ENCODE peak calls at places on chromosomes 4 and X, in six cellular contexts. L is A549, B is natural killer cell, C is GM23338, Y is fibroblast of lung, U is H7. I is an unnamed sample.

GRCh38 chr4:64643841-64644240 is 234.6 kb upstream of the TECRL start:
- DNase-seq in L (no peak), B (no peak), U (no peak), C (no peak), Y (no peak), I (no peak)

GRCh38 chr4:7827566-7827965 is 112.1 kb downstream of the AFAP1 start:
- DNase-seq in U (no peak), L (no peak), B (no peak), C (no peak), Y (no peak), I (no peak)

GRCh38 chr4:173852775-173853174 is 322.7 kb upstream of the HAND2 start:
- DNase-seq in C (no peak), B (no peak), Y (no peak), U (no peak), L (no peak), I (no peak)

GRCh38 chrX:68708503-68709290 is 61.2 kb downstream of the STARD8 start:
- DNase-seq in L (no peak), B (no peak), C (peak), Y (no peak), U (peak), I (no peak)

GRCh38 chr4:105014242-105015031 is 132.2 kb upstream of the TET2 start:
- DNase-seq in Y (no peak), L (no peak), C (no peak), U (no peak), B (no peak), I (no peak)

GRCh38 chrX:44314259-44314734 is 29.2 kb downstream of the EFHC2 start:
- DNase-seq in C (no peak), U (peak), L (no peak), Y (peak), B (no peak), I (peak)

GRCh38 chr4:173057442-173057841 is 111.2 kb upstream of the GALNT7 start:
- DNase-seq in L (no peak), U (no peak), B (no peak), Y (no peak), C (no peak), I (no peak)

GRCh38 chr4:108078024-108078733 is 88.5 kb downstream of the HADH start:
- DNase-seq in Y (no peak), C (no peak), U (no peak), B (no peak), L (no peak), I (no peak)

GRCh38 chr4:176788248-176788647 is 4.5 kb downstream of the VEGFC start:
- DNase-seq in U (no peak), L (no peak), B (no peak), C (no peak), Y (no peak), I (no peak)

GRCh38 chrX:143994206-143994605 is 110.3 kb downstream of the UBE2NL start:
- DNase-seq in L (no peak), C (no peak), Y (no peak), U (no peak), B (no peak), I (no peak)

GRCh38 chr4:98377626-98378025 is 116.4 kb downstream of the RAP1GDS1 start:
- DNase-seq in B (no peak), U (no peak), C (no peak), L (no peak), Y (peak), I (no peak)

GRCh38 chrX:866441-866990 is 235.9 kb downstream of the SHOX start:
- DNase-seq in C (no peak), U (no peak), Y (no peak), B (no peak), L (no peak), I (no peak)

GRCh38 chr4:148926861-148927260 is 484.6 kb upstream of the NR3C2 start:
- DNase-seq in U (no peak), Y (peak), B (no peak), C (no peak), L (no peak), I (no peak)

GRCh38 chr4:133839326-133839725 is 362.3 kb downstream of the PABPC4L start:
- DNase-seq in Y (peak), U (no peak), B (no peak), L (no peak), C (peak), I (no peak)